ENCODE peak calls at places on chromosomes 13 and 19, in nine cellular contexts. M is heart left ventricle, F is PC-3, K is cardiac muscle cell, X is tibial artery, J is A673, V is upper lobe of right lung, D is hepatocyte, C is GM12878. W is an unnamed sample. For H3K36me3, the result is how much of the 10 kb centered on the place peaks cover.

GRCh38 chr13:40228486-40228885 is 438.0 kb downstream of the FOXO1 start:
- DNase-seq in M (no peak), F (no peak), K (no peak), X (no peak), J (peak), V (no peak), D (no peak), C (no peak), W (peak)

GRCh38 chr13:76023644-76024043 is 387.5 kb downstream of the LMO7 start:
- DNase-seq in M (no peak), F (peak), K (no peak), X (no peak), J (no peak), V (no peak), D (no peak), C (no peak), W (no peak)

GRCh38 chr13:82688400-82688999 is 1193.8 kb downstream of the SLITRK1 start:
- DNase-seq in M (no peak), F (peak), K (peak), X (no peak), J (no peak), V (no peak), D (no peak), C (no peak), W (no peak)

GRCh38 chr19:39327318-39327717 is 6.7 kb upstream of the LRFN1 start:
- DNase-seq in M (no peak), F (no peak), K (no peak), X (no peak), J (no peak), V (no peak), D (no peak), C (no peak), W (no peak)

GRCh38 chr19:4844348-4845179 is 13.1 kb upstream of the TICAM1 start:
- DNase-seq in M (peak), F (no peak), K (peak), X (no peak), J (no peak), V (no peak), D (no peak), C (no peak), W (peak)

GRCh38 chr19:21901861-21902260 is 65.9 kb upstream of the ZNF43 start:
- DNase-seq in M (no peak), F (no peak), K (no peak), X (no peak), J (no peak), V (no peak), D (no peak), C (no peak), W (no peak)

GRCh38 chr13:61111529-61111928 is 304.1 kb downstream of the PCDH20 start:
- DNase-seq in M (no peak), F (no peak), K (no peak), X (no peak), J (peak), V (no peak), D (no peak), C (no peak), W (no peak)

GRCh38 chr13:107864543-107865460 is 350.5 kb downstream of the LIG4 start:
- DNase-seq in M (no peak), F (peak), K (peak), X (no peak), J (peak), V (no peak), D (peak), C (no peak), W (no peak)

GRCh38 chr13:103188688-103189326 is 122.6 kb upstream of the SLC10A2 start:
- DNase-seq in M (no peak), F (peak), K (peak), X (no peak), J (peak), V (no peak), D (peak), C (no peak), W (no peak)

GRCh38 chr13:32031025-32031814 is at the start of gene FRY:
- DNase-seq in M (peak), F (peak), K (peak), X (peak), J (peak), V (peak), D (peak), C (no peak), W (peak)

GRCh38 chr13:19069684-19070397 is 111.8 kb downstream of the TUBA3C start:
- DNase-seq in M (no peak), F (no peak), K (no peak), X (no peak), J (no peak), V (no peak), D (no peak), C (no peak), W (no peak)

GRCh38 chr19:52507266-52507665 is 20.2 kb upstream of the ZNF808 start:
- DNase-seq in M (no peak), F (no peak), K (no peak), X (no peak), J (no peak), V (no peak), D (no peak), C (no peak), W (no peak)

GRCh38 chr13:109275848-109276247 is 510.5 kb downstream of the IRS2 start:
- DNase-seq in M (no peak), F (no peak), K (no peak), X (no peak), J (peak), V (no peak), D (peak), C (no peak), W (no peak)

GRCh38 chr19:4172861-4173473 is 9.4 kb downstream of the SIRT6 start:
- DNase-seq in M (peak), F (peak), K (peak), X (peak), J (peak), V (peak), D (peak), C (no peak), W (no peak)

GRCh38 chr13:65143920-65144319 is 2086.2 kb downstream of the PCDH9 start:
- DNase-seq in M (no peak), F (no peak), K (no peak), X (no peak), J (no peak), V (no peak), D (no peak), C (no peak), W (no peak)

GRCh38 chr13:43411741-43412140 is 375.0 kb downstream of the ENOX1 start:
- DNase-seq in M (peak), F (no peak), K (no peak), X (no peak), J (no peak), V (no peak), D (no peak), C (no peak), W (peak)

GRCh38 chr13:103859952-103860351 is 793.7 kb upstream of the SLC10A2 start:
- DNase-seq in M (no peak), F (no peak), K (no peak), X (no peak), J (no peak), V (no peak), D (no peak), C (no peak), W (no peak)

GRCh38 chr19:19643158-19644053 is at the start of gene GMIP:
- DNase-seq in M (peak), F (peak), K (peak), X (peak), J (peak), V (peak), D (peak), C (no peak), W (peak)

DNA sequence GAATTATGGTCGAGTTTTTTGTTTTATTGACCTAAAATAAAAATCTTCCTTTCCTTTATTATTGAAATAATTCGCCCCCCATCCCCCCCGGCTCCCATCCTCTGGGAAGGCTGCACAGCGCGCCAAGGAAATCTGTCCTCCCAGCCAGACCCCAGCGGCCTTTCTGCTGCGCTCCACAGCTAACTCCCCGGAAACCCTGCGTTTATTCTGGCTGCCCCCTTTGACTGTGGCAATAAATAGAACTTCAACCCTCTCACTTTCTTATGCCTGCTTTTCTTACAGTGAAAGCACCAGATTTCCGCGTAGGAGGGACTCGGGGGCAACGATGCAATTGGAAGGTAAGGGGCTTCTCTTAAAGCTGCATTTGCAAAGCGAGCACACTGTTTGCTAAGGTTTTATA is 9.7 kb upstream of the C19orf12 start:
- DNase-seq in M (no peak), F (no peak), K (no peak), X (no peak), J (no peak), V (no peak), D (no peak), C (no peak), W (no peak)
- H3K27ac ChIP-seq in M (no peak), F (no peak), K (no peak), X (no peak), J (no peak), V (no peak), D (no peak), C (no peak), W (no peak)

GRCh38 chr19:8922591-8922990 is 87.6 kb downstream of the MUC16 start:
- DNase-seq in M (no peak), F (no peak), K (no peak), X (no peak), J (no peak), V (no peak), D (no peak), C (no peak), W (no peak)

GRCh38 chr19:8926341-8926740 is 83.9 kb downstream of the MUC16 start:
- DNase-seq in M (no peak), F (peak), K (no peak), X (no peak), J (no peak), V (no peak), D (no peak), C (no peak), W (no peak)

GRCh38 chr19:8924283-8924682 is 85.9 kb downstream of the MUC16 start:
- DNase-seq in M (no peak), F (no peak), K (no peak), X (no peak), J (no peak), V (no peak), D (no peak), C (no peak), W (no peak)
- TF ChIP-seq CTCF in M (no peak), F (no peak), K (no peak), X (no peak), J (no peak), V (no peak), D (no peak), C (no peak), W (no peak)

GRCh38 chr13:20840590-20840989 is 62.0 kb downstream of the XPO4 start:
- DNase-seq in M (no peak), F (no peak), K (no peak), X (no peak), J (no peak), V (no peak), D (no peak), C (no peak), W (no peak)
- H3K36me3 ChIP-seq in M (half or more), F (half or more), K (half or more), X (under half), J (under half), V (under half), D (under half), C (under half), W (under half)

DNA sequence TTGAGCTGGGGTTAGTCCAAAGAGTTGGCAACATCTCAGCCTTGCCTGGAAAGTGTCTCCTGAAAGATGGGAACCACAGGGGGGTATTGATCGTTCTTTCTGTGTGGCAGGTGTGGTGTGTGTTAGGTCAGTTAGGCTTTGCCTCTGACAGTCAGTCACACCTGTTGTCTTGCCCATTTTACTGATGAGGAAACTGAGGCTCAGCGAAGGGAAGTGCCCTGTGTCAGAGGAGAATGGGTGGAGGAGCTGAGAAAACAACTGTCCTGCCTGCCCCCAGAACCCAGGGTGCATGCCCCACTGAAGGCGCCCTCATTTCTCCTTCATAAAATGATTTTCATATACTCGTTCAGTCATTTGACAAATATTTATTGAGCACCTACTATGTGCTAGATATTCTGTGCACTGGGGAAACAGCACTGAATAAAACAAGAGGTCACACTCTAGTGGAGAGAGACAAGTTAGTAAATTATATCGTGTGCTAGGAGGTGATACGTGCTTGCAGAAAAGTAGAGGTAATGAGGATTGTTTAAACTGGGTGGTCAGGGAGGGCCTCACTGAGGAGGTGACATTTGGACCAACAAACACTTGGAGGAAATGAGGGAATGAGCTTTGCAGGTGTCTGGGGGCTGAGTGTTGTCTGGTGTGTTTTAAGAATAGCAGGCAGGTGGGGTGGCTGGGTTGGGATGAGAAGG is 1.6 kb downstream of the FXYD5 start:
- DNase-seq in M (no peak), F (no peak), K (no peak), X (no peak), J (no peak), V (no peak), D (no peak), C (no peak), W (no peak)
- H3K27ac ChIP-seq in M (peak), F (no peak), K (no peak), X (peak), J (no peak), V (no peak), D (no peak), C (peak), W (no peak)

DNA sequence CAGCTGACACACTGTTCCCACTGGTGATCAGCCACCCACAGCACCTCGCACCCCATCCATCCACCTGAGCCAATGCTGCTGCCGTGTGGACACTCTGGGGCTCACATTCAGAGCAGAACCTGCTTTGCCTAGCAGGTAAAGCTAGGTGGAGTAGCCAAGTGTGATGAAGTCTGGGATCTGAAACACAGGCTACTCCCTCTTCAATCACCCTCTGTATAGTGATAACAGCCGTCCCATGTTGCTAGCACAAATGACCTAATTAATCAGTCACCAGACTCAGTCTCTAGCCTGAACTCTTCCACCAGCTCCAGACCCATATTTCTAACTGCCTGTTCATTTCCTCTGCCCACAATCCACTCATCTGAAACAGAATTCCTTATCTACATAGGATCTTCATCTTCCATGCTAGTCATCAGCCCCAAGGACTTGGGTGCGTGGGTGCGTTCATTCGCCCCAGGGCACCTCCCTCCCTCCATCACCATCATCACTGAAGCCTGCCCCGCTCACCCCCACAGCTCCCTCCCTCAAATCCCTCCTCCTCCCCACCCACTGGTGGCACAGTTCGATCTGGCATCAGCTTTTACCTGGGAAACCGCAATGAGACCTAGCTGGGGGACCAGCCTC is 19.8 kb downstream of the STK24 start:
- DNase-seq in M (no peak), F (no peak), K (no peak), X (no peak), J (no peak), V (no peak), D (peak), C (no peak), W (no peak)
- TF ChIP-seq CTCF in M (no peak), F (peak), K (no peak), X (no peak), J (no peak), V (no peak), D (peak), C (peak), W (no peak)

DNA sequence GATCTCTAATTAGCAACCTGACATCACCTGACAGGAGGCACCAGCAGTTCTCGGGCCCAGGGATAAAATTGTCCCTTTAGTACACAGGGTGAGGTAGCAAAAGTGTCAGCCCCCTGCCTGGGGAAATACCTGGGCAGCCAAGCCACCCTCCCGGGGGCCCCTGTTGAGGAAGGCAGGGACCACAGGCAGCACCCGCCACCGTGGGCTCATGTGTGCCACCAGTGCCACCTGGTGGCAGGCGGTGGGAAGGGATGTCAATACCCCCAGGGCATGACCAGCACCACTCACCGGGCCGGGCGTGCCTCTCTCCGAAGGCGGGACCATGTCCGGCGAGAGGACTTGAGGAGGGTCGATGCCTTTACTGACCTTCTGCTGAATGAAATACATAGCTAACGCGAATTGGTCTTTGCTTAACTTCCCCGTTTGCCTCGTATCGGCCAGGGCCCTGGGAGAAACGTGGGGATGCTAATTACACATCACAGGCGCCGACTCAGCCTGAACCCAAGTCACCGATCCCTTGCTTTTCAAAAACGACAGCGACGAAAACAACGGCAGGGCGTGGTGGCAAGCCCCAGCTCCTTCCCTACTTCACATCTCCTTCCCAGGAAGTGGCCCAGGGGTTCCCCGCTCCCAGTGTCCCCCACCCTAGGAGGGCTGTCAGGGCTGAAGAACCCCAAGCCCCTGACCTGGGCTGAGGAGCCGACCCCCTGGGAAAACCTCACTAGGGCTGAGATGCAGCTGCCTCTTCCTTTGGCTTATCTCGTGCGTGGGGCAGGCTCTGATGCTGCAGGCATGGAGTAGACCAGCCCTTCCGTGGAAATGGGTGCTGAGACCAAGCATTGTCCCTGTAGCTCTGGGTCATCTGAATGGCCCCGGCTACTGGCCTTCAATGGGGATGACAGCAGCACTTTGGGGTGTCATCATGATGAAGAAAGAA is 53.8 kb downstream of the EPS15L1 start:
- DNase-seq in M (peak), F (peak), K (peak), X (peak), J (peak), V (peak), D (peak), C (no peak), W (peak)
- H3K36me3 ChIP-seq in M (half or more), F (under half), K (under half), X (half or more), J (half or more), V (half or more), D (under half), C (under half), W (under half)

W was measured in uterus.